ENCODE peak calls at places on chromosomes 7 and 10, in six cellular contexts. E, S, V, W, X and J are unnamed samples.

GRCh38 chr7:107660381-107661080 is at the start of gene SLC26A4:
- DNase-seq in E (no peak), V (no peak), X (no peak), W (no peak), S (no peak), J (no peak)

GRCh38 chr10:30999084-30999712 is 32.5 kb downstream of the ZNF438 start:
- DNase-seq in X (no peak), V (no peak), S (no peak), W (no peak), E (no peak), J (no peak)

GRCh38 chr7:71210220-71210619 is 78.3 kb downstream of the GALNT17 start:
- DNase-seq in X (no peak), S (no peak), W (no peak), V (no peak), E (no peak), J (no peak)

GRCh38 chr10:1626410-1626809 is 110.9 kb downstream of the ADARB2 start:
- DNase-seq in V (no peak), S (no peak), E (no peak), X (no peak), W (no peak), J (no peak)

GRCh38 chr10:88915781-88916180 is 35.7 kb downstream of the STAMBPL1 start:
- DNase-seq in S (no peak), V (no peak), X (no peak), E (no peak), W (no peak), J (no peak)

GRCh38 chr10:107487284-107487683 is 322.8 kb upstream of the SORCS1 start:
- DNase-seq in X (no peak), W (no peak), E (no peak), V (no peak), S (no peak), J (no peak)

GRCh38 chr7:57404343-57404966 is 45.5 kb upstream of the ZNF716 start:
- DNase-seq in W (peak; percentile 76), V (no peak), S (no peak), E (no peak), X (no peak), J (no peak)

GRCh38 chr10:11682896-11683295 is 59.3 kb upstream of the ECHDC3 start:
- DNase-seq in V (no peak), X (no peak), E (no peak), W (no peak), S (no peak), J (no peak)

GRCh38 chr10:43078175-43078985 is 1.5 kb downstream of the RET start:
- DNase-seq in V (no peak), W (no peak), S (no peak), E (no peak), X (no peak), J (no peak)

GRCh38 chr10:8396675-8397074 is 342.2 kb downstream of the GATA3 start:
- DNase-seq in V (no peak), S (no peak), W (no peak), X (no peak), E (no peak), J (no peak)

GRCh38 chr7:27994639-27995038 is 186.0 kb downstream of the JAZF1 start:
- DNase-seq in E (no peak), X (no peak), S (no peak), V (peak; percentile 50), W (no peak), J (no peak)

GRCh38 chr10:3096149-3096548 is 28.8 kb downstream of the PFKP start:
- DNase-seq in S (no peak), V (no peak), W (no peak), X (no peak), E (no peak), J (no peak)

GRCh38 chr7:92435542-92435941 is 11.7 kb upstream of the GATAD1 start:
- DNase-seq in S (no peak), V (no peak), X (no peak), E (no peak), W (no peak), J (no peak)

GRCh38 chr7:19026888-19027287 is 90.5 kb downstream of the TWIST1 start:
- DNase-seq in V (no peak), E (no peak), W (no peak), X (no peak), S (no peak), J (no peak)

GRCh38 chr10:46307281-46308112 is 20.7 kb downstream of the ANTXRL start:
- DNase-seq in X (no peak), V (no peak), E (no peak), S (no peak), W (peak; percentile 55), J (no peak)

GRCh38 chr7:104040666-104041065 is 51.2 kb upstream of the RELN start:
- DNase-seq in V (no peak), W (no peak), E (no peak), S (no peak), X (no peak), J (no peak)

GRCh38 chr7:37333075-37333474 is 115.6 kb downstream of the ELMO1 start:
- DNase-seq in S (no peak), W (no peak), X (no peak), E (no peak), V (no peak), J (no peak)

GRCh38 chr7:1361756-1362125 is 97.5 kb downstream of the MICALL2 start:
- DNase-seq in V (no peak), W (peak; percentile 58), E (no peak), X (no peak), S (no peak), J (no peak)

GRCh38 chr7:54109501-54109900 is 432.7 kb upstream of the VSTM2A start:
- DNase-seq in W (no peak), X (no peak), S (no peak), V (no peak), E (no peak), J (no peak)

GRCh38 chr7:10940748-10941358 is 32.8 kb upstream of the PHF14 start:
- DNase-seq in S (peak; percentile 58), W (no peak), V (peak; percentile 36), E (no peak), X (no peak), J (no peak)

GRCh38 chr10:110229155-110229554 is 21.8 kb downstream of the MXI1 start:
- DNase-seq in S (no peak), V (no peak), E (no peak), W (no peak), X (no peak), J (no peak)

GRCh38 chr10:5550621-5551530 is 26.1 kb downstream of the CALML3 start:
- DNase-seq in V (peak; percentile 49), W (peak; percentile 46), X (no peak), S (no peak), E (no peak), J (no peak)

GRCh38 chr10:58641095-58641531 is 128.4 kb downstream of the BICC1 start:
- DNase-seq in V (no peak), X (no peak), S (no peak), E (no peak), W (no peak), J (no peak)

GRCh38 chr7:85023066-85023687 is 163.7 kb downstream of the SEMA3D start:
- DNase-seq in S (peak; percentile 41), W (no peak), E (no peak), V (peak; percentile 38), X (peak; percentile 60), J (no peak)

GRCh38 chr7:100965723-100966541 is 3.4 kb upstream of the MUC12 start:
- DNase-seq in E (peak; percentile 54), X (peak; percentile 94), S (peak; percentile 40), W (peak; percentile 84), V (peak; percentile 94), J (peak; percentile 83)

GRCh38 chr10:32161586-32161985 is 105.4 kb upstream of the KIF5B start:
- DNase-seq in S (no peak), W (no peak), X (no peak), E (no peak), V (no peak), J (no peak)

GRCh38 chr7:73721237-73721848 is 1.9 kb upstream of the STX1A start:
- DNase-seq in S (no peak), V (no peak), W (peak; percentile 81), X (no peak), E (no peak), J (no peak)

GRCh38 chr10:29257784-29258135 is 31.1 kb upstream of the LYZL1 start:
- DNase-seq in E (no peak), W (no peak), V (no peak), S (no peak), X (no peak), J (no peak)

GRCh38 chr10:128096486-128097199 is 29.6 kb downstream of the MKI67 start:
- DNase-seq in W (no peak), V (no peak), E (no peak), S (no peak), X (no peak), J (no peak)

GRCh38 chr10:33473688-33474087 is 139.2 kb upstream of the NRP1 start:
- DNase-seq in S (no peak), V (no peak), W (no peak), E (no peak), X (no peak), J (no peak)

GRCh38 chr10:61744469-61744868 is 81.7 kb downstream of the CABCOCO1 start:
- DNase-seq in W (no peak), X (no peak), S (peak; percentile 22), E (no peak), V (peak; percentile 35), J (no peak)